ENCODE peak calls at places on chromosomes 6 and 20, in ten cellular contexts. M is bronchial epithelial cell; R is NCI-H1417; E is posterior vena cava; S is ACHN; J is AG10803; C is Calu3; N is cardiac fibroblast; W is AG20443; Y is activated T-helper 9 cell treated with anti-CD3 and anti-CD28 coated beads, Interleukin-2, amount 50 U/mL, for 16 hours. A is an unnamed sample.

GRCh38 chr6:30007132-30007764 is 53.8 kb upstream of the POLR1H start:
- DNase-seq in M (no peak), R (no peak), E (no peak), S (no peak), J (no peak), C (peak; percentile 43), N (no peak), W (peak; percentile 15), Y (peak; percentile 6), A (no peak)

GRCh38 chr20:8394308-8394945 is 262.4 kb downstream of the PLCB1 start:
- DNase-seq in M (peak; percentile 31), R (no peak), E (no peak), S (no peak), J (peak; percentile 81), C (no peak), N (peak; percentile 42), W (peak; percentile 65), Y (no peak), A (peak; percentile 29)

GRCh38 chr20:12012241-12013222 is 94.8 kb downstream of the BTBD3 start:
- DNase-seq in M (peak; percentile 58), R (no peak), E (no peak), S (peak; percentile 72), J (peak; percentile 40), C (peak; percentile 69), N (peak; percentile 59), W (peak; percentile 69), Y (no peak), A (no peak)

GRCh38 chr6:83853968-83854501 is 875 bp downstream of the RIPPLY2 start:
- DNase-seq in M (no peak), R (peak; percentile 87), E (no peak), S (no peak), J (no peak), C (no peak), N (no peak), W (no peak), Y (no peak), A (no peak)

GRCh38 chr6:51552400-51552799 is 535.0 kb downstream of the PKHD1 start:
- DNase-seq in M (no peak), R (no peak), E (no peak), S (no peak), J (no peak), C (no peak), N (no peak), W (no peak), Y (no peak), A (no peak)

GRCh38 chr6:143675946-143676345 is 1.8 kb upstream of the PHACTR2 start:
- DNase-seq in M (peak; percentile 70), R (no peak), E (no peak), S (peak; percentile 58), J (peak; percentile 67), C (no peak), N (peak; percentile 45), W (no peak), Y (no peak), A (no peak)

GRCh38 chr6:90274481-90275030 is 22.1 kb downstream of the BACH2 start:
- DNase-seq in M (no peak), R (no peak), E (no peak), S (no peak), J (no peak), C (no peak), N (no peak), W (no peak), Y (peak; percentile 83), A (no peak)

GRCh38 chr6:33312361-33313104 is 1.3 kb downstream of the TAPBP start:
- DNase-seq in M (peak; percentile 84), R (peak; percentile 78), E (peak; percentile 79), S (peak; percentile 83), J (peak; percentile 48), C (peak; percentile 91), N (peak; percentile 78), W (peak; percentile 63), Y (peak; percentile 76), A (peak; percentile 80)

GRCh38 chr20:50995506-50995905 is 27.4 kb downstream of the KCNG1 start:
- DNase-seq in M (no peak), R (no peak), E (no peak), S (no peak), J (peak; percentile 66), C (no peak), N (peak; percentile 43), W (peak; percentile 43), Y (no peak), A (no peak)

GRCh38 chr20:17562804-17563305 is 7.0 kb upstream of the DSTN start:
- DNase-seq in M (peak; percentile 84), R (no peak), E (no peak), S (no peak), J (peak; percentile 97), C (no peak), N (peak; percentile 88), W (peak; percentile 60), Y (no peak), A (no peak)

GRCh38 chr6:17389274-17389847 is 4.0 kb upstream of the CAP2 start:
- DNase-seq in M (peak; percentile 93), R (no peak), E (no peak), S (no peak), J (peak; percentile 79), C (no peak), N (peak; percentile 10), W (peak; percentile 24), Y (no peak), A (no peak)

GRCh38 chr20:19560876-19561480 is 197.1 kb upstream of the RIN2 start:
- DNase-seq in M (no peak), R (no peak), E (no peak), S (no peak), J (peak; percentile 58), C (no peak), N (peak; percentile 8), W (no peak), Y (no peak), A (no peak)

GRCh38 chr20:1274485-1275313 is 8.6 kb downstream of the SNPH start:
- DNase-seq in M (no peak), R (peak; percentile 68), E (no peak), S (no peak), J (no peak), C (no peak), N (no peak), W (no peak), Y (no peak), A (no peak)

GRCh38 chr6:149033454-149034241 is 283.9 kb upstream of the TAB2 start:
- DNase-seq in M (no peak), R (no peak), E (no peak), S (no peak), J (no peak), C (no peak), N (no peak), W (no peak), Y (peak; percentile 15), A (peak; percentile 49)

GRCh38 chr20:41167118-41167470 is 29.8 kb downstream of the PLCG1 start:
- DNase-seq in M (no peak), R (no peak), E (peak; percentile 54), S (no peak), J (no peak), C (no peak), N (no peak), W (no peak), Y (no peak), A (no peak)

GRCh38 chr20:14951707-14952106 is 614.3 kb upstream of the FLRT3 start:
- DNase-seq in M (peak; percentile 69), R (no peak), E (no peak), S (no peak), J (peak; percentile 74), C (no peak), N (peak; percentile 35), W (peak; percentile 74), Y (no peak), A (no peak)

GRCh38 chr6:2877057-2877882 is 25.8 kb downstream of the SERPINB9 start:
- DNase-seq in M (peak; percentile 85), R (no peak), E (no peak), S (peak; percentile 25), J (peak; percentile 34), C (no peak), N (peak; percentile 78), W (no peak), Y (no peak), A (no peak)

GRCh38 chr6:126176266-126176665 is 163.6 kb upstream of the CENPW start:
- DNase-seq in M (peak; percentile 21), R (peak; percentile 15), E (no peak), S (peak; percentile 39), J (no peak), C (peak; percentile 37), N (peak; percentile 52), W (no peak), Y (no peak), A (no peak)

GRCh38 chr6:13717787-13718458 is 6.3 kb upstream of the RANBP9 start:
- DNase-seq in M (no peak), R (no peak), E (no peak), S (no peak), J (no peak), C (no peak), N (no peak), W (no peak), Y (no peak), A (no peak)

GRCh38 chr6:30041821-30042220 is 19.2 kb upstream of the POLR1H start:
- DNase-seq in M (no peak), R (no peak), E (no peak), S (no peak), J (no peak), C (no peak), N (no peak), W (no peak), Y (no peak), A (no peak)

GRCh38 chr6:136085370-136086115 is 164.6 kb downstream of the MTFR2 start:
- DNase-seq in M (no peak), R (no peak), E (no peak), S (no peak), J (peak; percentile 42), C (no peak), N (no peak), W (peak; percentile 23), Y (no peak), A (no peak)

GRCh38 chr6:167708501-167709094 is 118.1 kb upstream of the AFDN start:
- DNase-seq in M (no peak), R (no peak), E (peak; percentile 60), S (no peak), J (no peak), C (no peak), N (no peak), W (no peak), Y (no peak), A (no peak)

GRCh38 chr6:79810153-79810806 is 137.1 kb downstream of the ELOVL4 start:
- DNase-seq in M (no peak), R (peak; percentile 88), E (no peak), S (no peak), J (peak; percentile 2), C (no peak), N (no peak), W (no peak), Y (no peak), A (no peak)

GRCh38 chr6:75489025-75489424 is 4.6 kb downstream of the FILIP1 start:
- DNase-seq in M (no peak), R (no peak), E (no peak), S (no peak), J (no peak), C (no peak), N (peak; percentile 54), W (no peak), Y (no peak), A (no peak)

GRCh38 chr6:47752801-47753200 is 29.0 kb upstream of the OPN5 start:
- DNase-seq in M (no peak), R (no peak), E (no peak), S (no peak), J (no peak), C (no peak), N (no peak), W (no peak), Y (no peak), A (no peak)

GRCh38 chr6:112938656-112939055 is 591.5 kb downstream of the RFPL4B start:
- DNase-seq in M (peak; percentile 15), R (no peak), E (no peak), S (no peak), J (no peak), C (no peak), N (no peak), W (no peak), Y (no peak), A (no peak)

GRCh38 chr20:63036266-63036665 is 29.5 kb upstream of the BHLHE23 start:
- DNase-seq in M (no peak), R (no peak), E (peak; percentile 50), S (no peak), J (no peak), C (no peak), N (no peak), W (no peak), Y (no peak), A (no peak)

GRCh38 chr6:41801380-41801779 is 13.9 kb downstream of the TOMM6 start:
- DNase-seq in M (peak; percentile 26), R (no peak), E (no peak), S (peak; percentile 38), J (peak; percentile 22), C (peak; percentile 20), N (peak; percentile 60), W (peak; percentile 34), Y (no peak), A (no peak)